ENCODE peak calls at places on chromosomes 2 and 18, in five cellular contexts. Y is SK-N-SH, X is colonic mucosa, Z is K562, I is psoas muscle. S is an unnamed sample.

GRCh38 chr2:145404690-145405089 is 884.8 kb upstream of the ZEB2 start:
- DNase-seq in Y (no peak), X (no peak), Z (no peak), I (no peak), S (no peak)

GRCh38 chr18:50671376-50671775 is 111.5 kb downstream of the MAPK4 start:
- DNase-seq in Y (no peak), X (no peak), Z (no peak), I (no peak), S (no peak)

GRCh38 chr18:31679806-31680793 is 4.3 kb downstream of the B4GALT6 start:
- DNase-seq in Y (no peak), X (peak; percentile 21), Z (no peak), I (no peak), S (no peak)

GRCh38 chr2:15177103-15177502 is 384.0 kb downstream of the NBAS start:
- DNase-seq in Y (no peak), X (no peak), Z (no peak), I (no peak), S (no peak)

GRCh38 chr2:156320491-156320896 is 12.0 kb downstream of the NR4A2 start:
- DNase-seq in Y (peak; percentile 13), X (peak; percentile 65), Z (no peak), I (peak; percentile 62), S (peak; percentile 50)

GRCh38 chr2:48187503-48187902 is 281.2 kb upstream of the FBXO11 start:
- DNase-seq in Y (no peak), X (no peak), Z (no peak), I (no peak), S (no peak)

GRCh38 chr2:68404901-68405799 is 40.1 kb downstream of the PLEK start:
- DNase-seq in Y (no peak), X (no peak), Z (no peak), I (no peak), S (no peak)

GRCh38 chr2:65300134-65300771 is 72.6 kb downstream of the ACTR2 start:
- DNase-seq in Y (no peak), X (peak; percentile 25), Z (no peak), I (peak; percentile 95), S (peak; percentile 88)

GRCh38 chr2:81647715-81648114 is 1343.2 kb upstream of the LRRTM1 start:
- DNase-seq in Y (no peak), X (no peak), Z (no peak), I (no peak), S (no peak)

GRCh38 chr2:20349457-20350034 is 1.1 kb downstream of the PUM2 start:
- DNase-seq in Y (no peak), X (no peak), Z (no peak), I (no peak), S (no peak)

GRCh38 chr2:20348542-20348941 is 2.1 kb downstream of the PUM2 start:
- DNase-seq in Y (no peak), X (peak; percentile 63), Z (no peak), I (no peak), S (no peak)

GRCh38 chr2:20350753-20351554 is at the start of gene PUM2:
- DNase-seq in Y (peak; percentile 99), X (peak; percentile 94), Z (peak; percentile 92), I (peak; percentile 97), S (peak; percentile 94)

GRCh38 chr2:20351555-20352229 is 1.0 kb upstream of the PUM2 start:
- DNase-seq in Y (no peak), X (peak; percentile 53), Z (no peak), I (no peak), S (no peak)

GRCh38 chr2:20350105-20350712 is 435 bp downstream of the PUM2 start:
- DNase-seq in Y (peak; percentile 93), X (peak; percentile 59), Z (peak; percentile 81), I (peak; percentile 74), S (peak; percentile 76)
- H3K4me1 ChIP-seq in Y (peaks cover 48% of the 10 kb centered on the region), X (peaks cover 19% of the 10 kb centered on the region), Z (peaks cover 45% of the 10 kb centered on the region), I (peaks cover 45% of the 10 kb centered on the region), S (peaks cover 12% of the 10 kb centered on the region)

GRCh38 chr18:48317781-48318381 is 91.3 kb downstream of the ZBTB7C start:
- DNase-seq in Y (no peak), X (no peak), Z (no peak), I (no peak), S (no peak)
- TF ChIP-seq CTCF in Y (peak; percentile 16), X (no peak), Z (no peak), I (peak; percentile 17), S (no peak)

GRCh38 chr2:204451766-204452165 is 93.5 kb upstream of the PARD3B start:
- DNase-seq in Y (no peak), X (no peak), Z (no peak), I (no peak), S (no peak)
- H3K27ac ChIP-seq in Y (peak overlapping the region; percentile 92), X (peak overlapping the region; percentile 30), Z (peak overlapping the region; percentile 28), I (no peak overlapping the region), S (no peak overlapping the region)

GRCh38 chr18:9066817-9067306 is 35.6 kb upstream of the NDUFV2 start:
- DNase-seq in Y (no peak), X (no peak), Z (no peak), I (no peak), S (no peak)

GRCh38 chr18:9070212-9070611 is 32.3 kb upstream of the NDUFV2 start:
- DNase-seq in Y (no peak), X (no peak), Z (no peak), I (no peak), S (no peak)

GRCh38 chr18:9069482-9070059 is 32.9 kb upstream of the NDUFV2 start:
- DNase-seq in Y (no peak), X (peak; percentile 22), Z (no peak), I (no peak), S (no peak)

GRCh38 chr18:9067823-9068222 is 34.7 kb upstream of the NDUFV2 start:
- DNase-seq in Y (no peak), X (no peak), Z (no peak), I (no peak), S (no peak)

GRCh38 chr18:9068346-9068745 is 34.2 kb upstream of the NDUFV2 start:
- DNase-seq in Y (no peak), X (no peak), Z (no peak), I (no peak), S (no peak)
- H3K4me1 ChIP-seq in Y (no peaks in the 10 kb centered on the region), X (no peaks in the 10 kb centered on the region), Z (peaks cover 9% of the 10 kb centered on the region), I (peaks cover 12% of the 10 kb centered on the region), S (no peaks in the 10 kb centered on the region)

DNA sequence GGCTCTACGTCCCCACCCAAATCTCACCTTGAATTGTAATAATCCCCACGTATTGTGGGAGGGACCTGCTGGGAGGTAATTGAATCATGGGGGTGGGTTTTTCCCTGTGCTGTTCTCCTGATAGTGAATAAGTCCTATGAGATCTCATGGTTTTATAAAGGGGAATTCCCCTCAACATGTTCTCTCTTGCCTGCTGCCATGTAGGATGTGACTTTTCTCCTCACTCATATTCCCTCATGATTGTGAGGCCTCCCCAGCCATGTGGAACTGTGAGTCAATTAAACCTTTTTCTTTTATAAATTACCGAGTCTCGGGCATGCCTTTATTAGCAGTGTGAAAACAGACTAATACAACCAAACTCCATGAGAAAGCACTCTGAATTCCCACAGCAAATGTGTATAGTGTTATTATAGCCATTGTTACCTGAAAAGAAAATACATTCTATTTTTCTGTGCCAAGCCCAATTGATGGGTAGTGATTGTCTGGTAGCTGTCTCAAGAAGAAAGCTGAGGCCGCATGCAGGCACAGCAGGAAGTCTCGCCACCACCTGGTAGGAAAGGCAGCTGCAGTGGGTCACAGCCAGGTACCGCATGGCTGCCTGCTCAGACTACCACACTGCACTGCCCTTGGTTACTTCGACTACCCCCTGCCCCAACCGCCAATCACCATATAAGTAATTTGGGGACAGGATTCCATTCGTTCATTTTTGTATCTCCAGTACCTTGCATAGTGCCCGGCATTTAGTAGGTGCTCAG is 10.3 kb upstream of the ZBTB7C start:
- DNase-seq in Y (no peak), X (no peak), Z (no peak), I (no peak), S (no peak)
- TF ChIP-seq CTCF in Y (no peak), X (no peak), Z (peak; percentile 18), I (no peak), S (no peak)

GRCh38 chr18:3665187-3665586 is 215.2 kb downstream of the TGIF1 start:
- DNase-seq in Y (no peak), X (no peak), Z (no peak), I (no peak), S (no peak)
- H3K27ac ChIP-seq in Y (no peak overlapping the region), X (peak overlapping the region; percentile 72), Z (peak overlapping the region; percentile 73), I (no peak overlapping the region), S (no peak overlapping the region)